ENCODE peak calls at places on chromosome 14, in ten cellular contexts. One of them, this sample, is unnamed.

GRCh38 chr14:24315807-24316596 is 4.7 kb downstream of the LTB4R start:
- DNase-seq in WERI-Rb-1: no peak
- DNase-seq in uterus: peak; percentile 47
- DNase-seq in brain microvascular endothelial cell: no peak
- DNase-seq in kidney: peak; percentile 89
- DNase-seq in gastrocnemius medialis: no peak
- DNase-seq in H1: no peak
- DNase-seq in PC-3: no peak
- DNase-seq in heart left ventricle: peak; percentile 63
- DNase-seq in tibial nerve: no peak
- DNase-seq in this sample: peak; percentile 60

GRCh38 chr14:84566109-84566508 is 963.8 kb upstream of the FLRT2 start:
- DNase-seq in H1: no peak
- DNase-seq in gastrocnemius medialis: no peak
- DNase-seq in WERI-Rb-1: no peak
- DNase-seq in uterus: no peak
- DNase-seq in PC-3: no peak
- DNase-seq in tibial nerve: no peak
- DNase-seq in kidney: no peak
- DNase-seq in heart left ventricle: no peak
- DNase-seq in brain microvascular endothelial cell: no peak
- DNase-seq in this sample: no peak

GRCh38 chr14:91352101-91352500 is 65.5 kb downstream of the CCDC88C start:
- DNase-seq in heart left ventricle: no peak
- DNase-seq in H1: no peak
- DNase-seq in uterus: peak; percentile 62
- DNase-seq in gastrocnemius medialis: no peak
- DNase-seq in PC-3: no peak
- DNase-seq in brain microvascular endothelial cell: no peak
- DNase-seq in kidney: peak; percentile 65
- DNase-seq in WERI-Rb-1: no peak
- DNase-seq in tibial nerve: no peak
- DNase-seq in this sample: peak; percentile 37

GRCh38 chr14:70789361-70789760 is 20.0 kb downstream of the MAP3K9 start:
- DNase-seq in WERI-Rb-1: no peak
- DNase-seq in tibial nerve: no peak
- DNase-seq in heart left ventricle: no peak
- DNase-seq in brain microvascular endothelial cell: peak; percentile 71
- DNase-seq in gastrocnemius medialis: no peak
- DNase-seq in PC-3: peak; percentile 86
- DNase-seq in kidney: no peak
- DNase-seq in uterus: no peak
- DNase-seq in H1: no peak
- DNase-seq in this sample: no peak

GRCh38 chr14:34983148-34983760 is 462 bp downstream of the SRP54 start:
- DNase-seq in heart left ventricle: no peak
- DNase-seq in tibial nerve: no peak
- DNase-seq in WERI-Rb-1: no peak
- DNase-seq in PC-3: no peak
- DNase-seq in uterus: no peak
- DNase-seq in brain microvascular endothelial cell: no peak
- DNase-seq in gastrocnemius medialis: no peak
- DNase-seq in kidney: no peak
- DNase-seq in H1: no peak
- DNase-seq in this sample: no peak

GRCh38 chr14:75545907-75546306 is 23.6 kb downstream of the BATF start:
- DNase-seq in brain microvascular endothelial cell: no peak
- DNase-seq in PC-3: no peak
- DNase-seq in uterus: no peak
- DNase-seq in H1: no peak
- DNase-seq in WERI-Rb-1: no peak
- DNase-seq in kidney: no peak
- DNase-seq in gastrocnemius medialis: no peak
- DNase-seq in tibial nerve: no peak
- DNase-seq in heart left ventricle: no peak
- DNase-seq in this sample: no peak

GRCh38 chr14:102579696-102580551 is 12.5 kb upstream of the RCOR1 start:
- DNase-seq in uterus: peak; percentile 39
- DNase-seq in kidney: no peak
- DNase-seq in heart left ventricle: no peak
- DNase-seq in H1: no peak
- DNase-seq in PC-3: peak; percentile 81
- DNase-seq in WERI-Rb-1: no peak
- DNase-seq in tibial nerve: no peak
- DNase-seq in brain microvascular endothelial cell: peak; percentile 43
- DNase-seq in gastrocnemius medialis: no peak
- DNase-seq in this sample: peak; percentile 28

GRCh38 chr14:94748667-94749347 is 21.1 kb downstream of the GSC start:
- DNase-seq in heart left ventricle: no peak
- DNase-seq in tibial nerve: no peak
- DNase-seq in kidney: no peak
- DNase-seq in WERI-Rb-1: peak; percentile 58
- DNase-seq in PC-3: peak; percentile 42
- DNase-seq in brain microvascular endothelial cell: peak; percentile 13
- DNase-seq in gastrocnemius medialis: no peak
- DNase-seq in uterus: no peak
- DNase-seq in H1: no peak
- DNase-seq in this sample: no peak

GRCh38 chr14:74647061-74647833 is 35.2 kb upstream of the LTBP2 start:
- DNase-seq in kidney: no peak
- DNase-seq in heart left ventricle: no peak
- DNase-seq in gastrocnemius medialis: no peak
- DNase-seq in H1: no peak
- DNase-seq in brain microvascular endothelial cell: no peak
- DNase-seq in PC-3: no peak
- DNase-seq in uterus: no peak
- DNase-seq in tibial nerve: no peak
- DNase-seq in WERI-Rb-1: no peak
- DNase-seq in this sample: no peak

GRCh38 chr14:68548194-68549056 is 244.4 kb downstream of the ZFP36L1 start:
- DNase-seq in kidney: peak; percentile 97
- DNase-seq in uterus: peak; percentile 95
- DNase-seq in tibial nerve: peak; percentile 86
- DNase-seq in H1: no peak
- DNase-seq in WERI-Rb-1: no peak
- DNase-seq in gastrocnemius medialis: peak; percentile 87
- DNase-seq in PC-3: peak; percentile 97
- DNase-seq in heart left ventricle: peak; percentile 92
- DNase-seq in brain microvascular endothelial cell: peak; percentile 95
- DNase-seq in this sample: peak; percentile 90

GRCh38 chr14:72651081-72651480 is 242.8 kb downstream of the DPF3 start:
- DNase-seq in heart left ventricle: no peak
- DNase-seq in H1: no peak
- DNase-seq in PC-3: peak; percentile 75
- DNase-seq in uterus: no peak
- DNase-seq in brain microvascular endothelial cell: peak; percentile 62
- DNase-seq in tibial nerve: no peak
- DNase-seq in gastrocnemius medialis: no peak
- DNase-seq in WERI-Rb-1: no peak
- DNase-seq in kidney: no peak
- DNase-seq in this sample: no peak

GRCh38 chr14:88327497-88327896 is 4.4 kb upstream of the KCNK10 start:
- DNase-seq in PC-3: no peak
- DNase-seq in heart left ventricle: no peak
- DNase-seq in kidney: no peak
- DNase-seq in gastrocnemius medialis: no peak
- DNase-seq in WERI-Rb-1: no peak
- DNase-seq in brain microvascular endothelial cell: no peak
- DNase-seq in uterus: no peak
- DNase-seq in H1: no peak
- DNase-seq in tibial nerve: no peak
- DNase-seq in this sample: no peak

GRCh38 chr14:20631023-20631820 is 10.3 kb downstream of the OR6S1 start:
- DNase-seq in WERI-Rb-1: no peak
- DNase-seq in H1: no peak
- DNase-seq in kidney: no peak
- DNase-seq in PC-3: peak; percentile 86
- DNase-seq in brain microvascular endothelial cell: peak; percentile 69
- DNase-seq in tibial nerve: no peak
- DNase-seq in heart left ventricle: no peak
- DNase-seq in uterus: peak; percentile 70
- DNase-seq in gastrocnemius medialis: no peak
- DNase-seq in this sample: no peak

GRCh38 chr14:65704850-65705249 is 292.3 kb downstream of the FUT8 start:
- DNase-seq in WERI-Rb-1: no peak
- DNase-seq in PC-3: no peak
- DNase-seq in heart left ventricle: no peak
- DNase-seq in H1: no peak
- DNase-seq in gastrocnemius medialis: no peak
- DNase-seq in kidney: no peak
- DNase-seq in tibial nerve: no peak
- DNase-seq in brain microvascular endothelial cell: peak; percentile 6
- DNase-seq in uterus: no peak
- DNase-seq in this sample: no peak
- H3K4me3 ChIP-seq in WERI-Rb-1: no peak overlapping the region
- H3K4me3 ChIP-seq in PC-3: no peak overlapping the region
- H3K4me3 ChIP-seq in heart left ventricle: no peak overlapping the region
- H3K4me3 ChIP-seq in H1: no peak overlapping the region
- H3K4me3 ChIP-seq in gastrocnemius medialis: no peak overlapping the region
- H3K4me3 ChIP-seq in kidney: no peak overlapping the region
- H3K4me3 ChIP-seq in tibial nerve: no peak overlapping the region
- H3K4me3 ChIP-seq in brain microvascular endothelial cell: no peak overlapping the region
- H3K4me3 ChIP-seq in uterus: no peak overlapping the region
- H3K4me3 ChIP-seq in this sample: no peak overlapping the region

GRCh38 chr14:60723218-60724079 is 702 bp downstream of the SIX4 start:
- DNase-seq in WERI-Rb-1: peak; percentile 57
- DNase-seq in H1: no peak
- DNase-seq in brain microvascular endothelial cell: peak; percentile 52
- DNase-seq in PC-3: peak; percentile 67
- DNase-seq in kidney: peak; percentile 85
- DNase-seq in heart left ventricle: peak; percentile 11
- DNase-seq in gastrocnemius medialis: peak; percentile 61
- DNase-seq in uterus: peak; percentile 40
- DNase-seq in tibial nerve: no peak
- DNase-seq in this sample: peak; percentile 49

GRCh38 chr14:60722836-60723217 is 1.3 kb downstream of the SIX4 start:
- DNase-seq in brain microvascular endothelial cell: no peak
- DNase-seq in gastrocnemius medialis: peak; percentile 41
- DNase-seq in heart left ventricle: no peak
- DNase-seq in H1: no peak
- DNase-seq in WERI-Rb-1: peak; percentile 43
- DNase-seq in PC-3: no peak
- DNase-seq in uterus: no peak
- DNase-seq in tibial nerve: no peak
- DNase-seq in kidney: no peak
- DNase-seq in this sample: no peak

GRCh38 chr14:60721331-60722162 is 2.6 kb downstream of the SIX4 start:
- DNase-seq in H1: no peak
- DNase-seq in gastrocnemius medialis: peak; percentile 31
- DNase-seq in WERI-Rb-1: peak; percentile 80
- DNase-seq in brain microvascular endothelial cell: peak; percentile 47
- DNase-seq in PC-3: peak; percentile 85
- DNase-seq in uterus: peak; percentile 42
- DNase-seq in tibial nerve: no peak
- DNase-seq in kidney: peak; percentile 83
- DNase-seq in heart left ventricle: peak; percentile 6
- DNase-seq in this sample: peak; percentile 67

GRCh38 chr14:60720962-60721330 is 3.2 kb downstream of the SIX4 start:
- DNase-seq in uterus: no peak
- DNase-seq in tibial nerve: no peak
- DNase-seq in kidney: no peak
- DNase-seq in WERI-Rb-1: no peak
- DNase-seq in heart left ventricle: no peak
- DNase-seq in brain microvascular endothelial cell: no peak
- DNase-seq in H1: no peak
- DNase-seq in PC-3: no peak
- DNase-seq in gastrocnemius medialis: no peak
- DNase-seq in this sample: no peak

GRCh38 chr14:60722163-60722835 is 1.9 kb downstream of the SIX4 start:
- DNase-seq in gastrocnemius medialis: peak; percentile 49
- DNase-seq in heart left ventricle: no peak
- DNase-seq in uterus: peak; percentile 22
- DNase-seq in PC-3: peak; percentile 83
- DNase-seq in H1: no peak
- DNase-seq in WERI-Rb-1: peak; percentile 46
- DNase-seq in tibial nerve: no peak
- DNase-seq in brain microvascular endothelial cell: peak; percentile 48
- DNase-seq in kidney: peak; percentile 66
- DNase-seq in this sample: peak; percentile 30
- H3K27ac ChIP-seq in gastrocnemius medialis: peak overlapping the region; percentile 89
- H3K27ac ChIP-seq in heart left ventricle: no peak overlapping the region
- H3K27ac ChIP-seq in uterus: no peak overlapping the region
- H3K27ac ChIP-seq in PC-3: peak overlapping the region; percentile 34
- H3K27ac ChIP-seq in H1: peak overlapping the region; percentile 50
- H3K27ac ChIP-seq in WERI-Rb-1: peak overlapping the region; percentile 75
- H3K27ac ChIP-seq in tibial nerve: no peak overlapping the region
- H3K27ac ChIP-seq in brain microvascular endothelial cell: peak overlapping the region; percentile 20
- H3K27ac ChIP-seq in kidney: no peak overlapping the region
- H3K27ac ChIP-seq in this sample: peak overlapping the region; percentile 97

GRCh38 chr14:61561144-61561543 is 134.2 kb upstream of the HIF1A start:
- DNase-seq in uterus: no peak
- DNase-seq in tibial nerve: no peak
- DNase-seq in PC-3: peak; percentile 93
- DNase-seq in WERI-Rb-1: no peak
- DNase-seq in gastrocnemius medialis: no peak
- DNase-seq in brain microvascular endothelial cell: peak; percentile 67
- DNase-seq in kidney: no peak
- DNase-seq in H1: no peak
- DNase-seq in heart left ventricle: no peak
- DNase-seq in this sample: no peak

GRCh38 chr14:61558271-61558670 is 137.0 kb upstream of the HIF1A start:
- DNase-seq in H1: no peak
- DNase-seq in kidney: no peak
- DNase-seq in brain microvascular endothelial cell: no peak
- DNase-seq in heart left ventricle: no peak
- DNase-seq in PC-3: no peak
- DNase-seq in WERI-Rb-1: no peak
- DNase-seq in gastrocnemius medialis: no peak
- DNase-seq in uterus: no peak
- DNase-seq in tibial nerve: no peak
- DNase-seq in this sample: no peak

GRCh38 chr14:61559641-61560201 is 135.6 kb upstream of the HIF1A start:
- DNase-seq in uterus: no peak
- DNase-seq in tibial nerve: no peak
- DNase-seq in kidney: no peak
- DNase-seq in heart left ventricle: no peak
- DNase-seq in H1: no peak
- DNase-seq in WERI-Rb-1: no peak
- DNase-seq in gastrocnemius medialis: no peak
- DNase-seq in brain microvascular endothelial cell: no peak
- DNase-seq in PC-3: no peak
- DNase-seq in this sample: no peak

GRCh38 chr14:61561657-61562276 is 133.5 kb upstream of the HIF1A start:
- DNase-seq in brain microvascular endothelial cell: peak; percentile 96
- DNase-seq in WERI-Rb-1: no peak
- DNase-seq in PC-3: peak; percentile 99
- DNase-seq in gastrocnemius medialis: peak; percentile 65
- DNase-seq in uterus: peak; percentile 67
- DNase-seq in kidney: peak; percentile 93
- DNase-seq in heart left ventricle: peak; percentile 78
- DNase-seq in tibial nerve: no peak
- DNase-seq in H1: no peak
- DNase-seq in this sample: peak; percentile 78

GRCh38 chr14:61560323-61560722 is 135.0 kb upstream of the HIF1A start:
- DNase-seq in PC-3: peak; percentile 52
- DNase-seq in kidney: no peak
- DNase-seq in gastrocnemius medialis: no peak
- DNase-seq in WERI-Rb-1: no peak
- DNase-seq in uterus: no peak
- DNase-seq in tibial nerve: no peak
- DNase-seq in brain microvascular endothelial cell: no peak
- DNase-seq in H1: no peak
- DNase-seq in heart left ventricle: no peak
- DNase-seq in this sample: no peak
- TF ChIP-seq CTCF in PC-3: no peak
- TF ChIP-seq CTCF in kidney: no peak
- TF ChIP-seq CTCF in gastrocnemius medialis: no peak
- TF ChIP-seq CTCF in WERI-Rb-1: no peak
- TF ChIP-seq CTCF in uterus: no peak
- TF ChIP-seq CTCF in tibial nerve: no peak
- TF ChIP-seq CTCF in brain microvascular endothelial cell: no peak
- TF ChIP-seq CTCF in H1: no peak
- TF ChIP-seq CTCF in heart left ventricle: no peak
- TF ChIP-seq CTCF in this sample: no peak

GRCh38 chr14:39265032-39265431 is 31.3 kb downstream of the MIA2 start:
- DNase-seq in brain microvascular endothelial cell: peak; percentile 20
- DNase-seq in kidney: no peak
- DNase-seq in H1: no peak
- DNase-seq in uterus: no peak
- DNase-seq in PC-3: peak; percentile 37
- DNase-seq in WERI-Rb-1: peak; percentile 21
- DNase-seq in gastrocnemius medialis: no peak
- DNase-seq in heart left ventricle: no peak
- DNase-seq in tibial nerve: no peak
- DNase-seq in this sample: no peak
- H3K4me3 ChIP-seq in brain microvascular endothelial cell: peak overlapping the region; percentile 88
- H3K4me3 ChIP-seq in kidney: peak overlapping the region; percentile 87
- H3K4me3 ChIP-seq in H1: no peak overlapping the region
- H3K4me3 ChIP-seq in uterus: no peak overlapping the region
- H3K4me3 ChIP-seq in PC-3: peak overlapping the region; percentile 95
- H3K4me3 ChIP-seq in WERI-Rb-1: no peak overlapping the region
- H3K4me3 ChIP-seq in gastrocnemius medialis: peak overlapping the region; percentile 88
- H3K4me3 ChIP-seq in heart left ventricle: peak overlapping the region; percentile 12
- H3K4me3 ChIP-seq in tibial nerve: no peak overlapping the region
- H3K4me3 ChIP-seq in this sample: peak overlapping the region; percentile 95

This sample was measured in psoas muscle.